ENCODE peak calls at places on chromosomes 6 and 20, in four cellular contexts. Z is breast epithelium, A is upper lobe of right lung, U is fibroblast of lung. P is an unnamed sample. For H3K4me1, the result is how much of the 10 kb centered on the place peaks cover.

GRCh38 chr6:26383624-26384417 is 913 bp downstream of the BTN2A2 start:
- DNase-seq in Z (peak), A (no peak), U (peak), P (no peak)

GRCh38 chr6:73983367-73983766 is 287.4 kb downstream of the CD109 start:
- DNase-seq in Z (no peak), A (no peak), U (peak), P (no peak)

GRCh38 chr6:94862116-94862515 is 715.2 kb upstream of the MANEA start:
- DNase-seq in Z (no peak), A (no peak), U (peak), P (no peak)

GRCh38 chr6:15329154-15329781 is 83.4 kb downstream of the JARID2 start:
- DNase-seq in Z (no peak), A (no peak), U (peak), P (no peak)

GRCh38 chr20:44017905-44018683 is 103.4 kb downstream of the TOX2 start:
- DNase-seq in Z (no peak), A (peak), U (peak), P (peak)

GRCh38 chr20:41175727-41176330 is 38.5 kb downstream of the PLCG1 start:
- DNase-seq in Z (peak), A (no peak), U (no peak), P (no peak)

GRCh38 chr6:22980446-22980845 is 411.1 kb downstream of the HDGFL1 start:
- DNase-seq in Z (no peak), A (no peak), U (peak), P (no peak)

GRCh38 chr6:131831392-131831791 is 23.6 kb downstream of the ENPP1 start:
- DNase-seq in Z (no peak), A (no peak), U (peak), P (no peak)

GRCh38 chr6:29008089-29008488 is 3.0 kb upstream of the ZNF311 start:
- DNase-seq in Z (no peak), A (no peak), U (no peak), P (no peak)

GRCh38 chr6:100809346-100809745 is 71.8 kb downstream of the ASCC3 start:
- DNase-seq in Z (no peak), A (no peak), U (peak), P (no peak)

DNA sequence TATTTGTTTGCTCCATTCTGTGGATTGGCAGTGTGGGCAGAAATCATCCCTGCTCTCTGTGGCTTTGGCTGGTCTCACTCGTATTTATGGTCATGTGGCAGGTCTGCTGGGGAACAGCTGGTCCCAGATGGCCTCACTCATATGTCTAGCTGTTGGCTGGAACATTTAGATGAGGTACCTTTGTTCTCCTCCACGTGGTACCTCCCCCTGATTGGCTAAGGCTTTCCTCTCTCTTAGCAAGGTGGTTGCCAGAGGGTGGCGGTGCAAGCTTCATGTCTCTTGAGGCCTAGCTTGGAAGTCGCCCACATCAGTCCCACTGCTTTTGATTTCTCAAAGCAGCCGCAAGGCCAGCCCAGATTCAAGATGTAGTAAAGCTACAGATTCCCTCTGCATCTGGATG is 348.5 kb upstream of the BTBD3 start:
- DNase-seq in Z (no peak), A (no peak), U (no peak), P (no peak)
- H3K4me1 ChIP-seq in Z (under half), A (under half), U (under half), P (under half)

GRCh38 chr6:27553123-27553904 is 80.4 kb upstream of the ZNF184 start:
- DNase-seq in Z (no peak), A (no peak), U (peak), P (no peak)
- H3K4me1 ChIP-seq in Z (under half), A (under half), U (under half), P (under half)

DNA sequence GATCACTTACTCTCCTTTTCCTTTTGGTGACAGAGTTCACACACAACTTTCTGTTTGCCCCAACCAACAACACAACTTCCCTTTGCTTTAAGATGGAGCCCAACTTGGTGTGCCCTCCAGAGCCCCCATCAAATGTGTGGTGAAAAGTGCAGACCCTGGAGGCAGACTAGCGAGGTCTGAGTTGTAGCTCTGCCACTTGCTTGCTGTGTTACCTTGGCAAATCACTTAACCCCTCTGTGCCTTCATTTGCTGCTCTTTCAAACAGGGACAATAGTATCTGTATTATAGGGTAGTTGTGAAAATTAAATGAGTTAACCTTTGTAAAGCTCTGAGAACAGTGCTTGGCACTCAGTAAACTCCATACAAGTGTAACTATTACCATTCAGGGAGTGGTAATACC is 34.3 kb upstream of the CCN6 start:
- DNase-seq in Z (no peak), A (no peak), U (no peak), P (no peak)
- H3K4me1 ChIP-seq in Z (under half), A (under half), U (under half), P (under half)

GRCh38 chr6:45470131-45470738 is 92.5 kb upstream of the SUPT3H start:
- DNase-seq in Z (no peak), A (no peak), U (no peak), P (no peak)
- H3K4me1 ChIP-seq in Z (under half), A (under half), U (under half), P (under half)

DNA sequence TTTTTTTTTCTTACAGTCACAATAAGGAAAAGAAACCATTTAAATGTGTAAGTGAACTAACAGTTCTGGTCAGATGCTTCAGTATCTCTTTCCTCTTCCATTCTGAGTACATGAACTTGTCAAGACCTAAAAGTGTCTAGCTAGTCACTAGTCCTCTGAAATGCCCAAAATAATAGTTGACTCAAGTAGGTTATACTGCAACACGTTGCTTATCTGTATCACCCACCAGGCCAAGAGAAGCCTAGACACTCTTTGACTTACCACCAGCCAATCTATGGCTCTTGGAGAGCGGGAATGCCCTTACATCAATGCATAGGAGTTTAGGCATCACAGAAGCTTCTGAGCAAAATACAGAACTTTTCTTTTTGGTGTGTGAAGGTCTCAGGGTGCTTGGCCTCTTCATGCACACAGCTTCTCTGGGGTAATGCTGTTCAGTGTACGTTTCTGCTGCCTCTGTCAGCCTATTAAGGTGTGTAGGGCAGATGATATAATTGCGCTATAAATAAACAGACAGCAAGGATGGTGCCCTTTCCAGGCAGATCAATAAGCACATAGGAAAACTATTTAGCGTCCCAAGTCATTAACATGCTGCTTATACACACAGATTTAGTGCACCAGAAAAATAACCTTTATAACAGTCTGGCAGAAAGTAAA is 7.8 kb upstream of the GFOD1 start:
- DNase-seq in Z (no peak), A (no peak), U (no peak), P (no peak)
- H3K4me1 ChIP-seq in Z (under half), A (under half), U (under half), P (under half)

GRCh38 chr20:38137441-38138037 is 27.5 kb downstream of the TGM2 start:
- DNase-seq in Z (no peak), A (peak), U (no peak), P (no peak)
- H3K4me1 ChIP-seq in Z (under half), A (under half), U (under half), P (under half)

P was measured in uterus.